ENCODE peak calls at places on chromosomes 7 and 10, in seven cellular contexts. One of them, this sample, is unnamed.

GRCh38 chr7:1754345-1754908 is 84.3 kb downstream of the ELFN1 start:
- DNase-seq in tibial artery: no peak
- DNase-seq in NCI-H1092: no peak
- DNase-seq in C1 segment of cervical spinal cord: no peak
- DNase-seq in GM20000: no peak
- DNase-seq in RCC 7860: peak; percentile 7
- DNase-seq in RWPE1: no peak
- DNase-seq in this sample: no peak

GRCh38 chr10:49539320-49539885 is 482 bp upstream of the ERCC6 start:
- DNase-seq in GM20000: peak; percentile 44
- DNase-seq in C1 segment of cervical spinal cord: peak; percentile 57
- DNase-seq in RCC 7860: no peak
- DNase-seq in tibial artery: peak; percentile 70
- DNase-seq in RWPE1: peak; percentile 57
- DNase-seq in NCI-H1092: no peak
- DNase-seq in this sample: no peak

GRCh38 chr10:106360870-106361269 is 803.6 kb downstream of the SORCS1 start:
- DNase-seq in RWPE1: peak; percentile 54
- DNase-seq in RCC 7860: no peak
- DNase-seq in GM20000: no peak
- DNase-seq in tibial artery: no peak
- DNase-seq in NCI-H1092: no peak
- DNase-seq in C1 segment of cervical spinal cord: no peak
- DNase-seq in this sample: no peak

GRCh38 chr10:31707578-31708411 is 220.8 kb downstream of the ARHGAP12 start:
- DNase-seq in GM20000: peak; percentile 81
- DNase-seq in RCC 7860: peak; percentile 33
- DNase-seq in NCI-H1092: no peak
- DNase-seq in C1 segment of cervical spinal cord: no peak
- DNase-seq in RWPE1: no peak
- DNase-seq in tibial artery: peak; percentile 72
- DNase-seq in this sample: peak; percentile 71

GRCh38 chr10:8133146-8133545 is 78.7 kb downstream of the GATA3 start:
- DNase-seq in RCC 7860: peak; percentile 70
- DNase-seq in tibial artery: no peak
- DNase-seq in C1 segment of cervical spinal cord: no peak
- DNase-seq in RWPE1: no peak
- DNase-seq in NCI-H1092: no peak
- DNase-seq in GM20000: peak; percentile 47
- DNase-seq in this sample: no peak

GRCh38 chr7:15130666-15131541 is 228.4 kb upstream of the DGKB start:
- DNase-seq in C1 segment of cervical spinal cord: no peak
- DNase-seq in tibial artery: no peak
- DNase-seq in RWPE1: peak; percentile 31
- DNase-seq in RCC 7860: peak; percentile 46
- DNase-seq in GM20000: no peak
- DNase-seq in NCI-H1092: no peak
- DNase-seq in this sample: no peak

GRCh38 chr7:91356915-91357314 is 92.7 kb downstream of the FZD1 start:
- DNase-seq in C1 segment of cervical spinal cord: no peak
- DNase-seq in RCC 7860: no peak
- DNase-seq in tibial artery: no peak
- DNase-seq in NCI-H1092: no peak
- DNase-seq in GM20000: no peak
- DNase-seq in RWPE1: no peak
- DNase-seq in this sample: no peak

GRCh38 chr10:27527597-27528295 is 23.6 kb downstream of the RAB18 start:
- DNase-seq in RCC 7860: no peak
- DNase-seq in RWPE1: no peak
- DNase-seq in C1 segment of cervical spinal cord: no peak
- DNase-seq in tibial artery: no peak
- DNase-seq in GM20000: no peak
- DNase-seq in NCI-H1092: no peak
- DNase-seq in this sample: no peak

GRCh38 chr10:113894581-113894980 is 40.1 kb downstream of the NHLRC2 start:
- DNase-seq in RWPE1: no peak
- DNase-seq in C1 segment of cervical spinal cord: no peak
- DNase-seq in NCI-H1092: no peak
- DNase-seq in RCC 7860: no peak
- DNase-seq in tibial artery: no peak
- DNase-seq in GM20000: no peak
- DNase-seq in this sample: no peak

GRCh38 chr10:7768417-7768816 is 19.4 kb downstream of the KIN start:
- DNase-seq in NCI-H1092: no peak
- DNase-seq in GM20000: no peak
- DNase-seq in RWPE1: no peak
- DNase-seq in C1 segment of cervical spinal cord: no peak
- DNase-seq in tibial artery: no peak
- DNase-seq in RCC 7860: no peak
- DNase-seq in this sample: no peak

GRCh38 chr7:55486991-55487390 is 85.3 kb downstream of the VOPP1 start:
- DNase-seq in NCI-H1092: no peak
- DNase-seq in RCC 7860: no peak
- DNase-seq in RWPE1: no peak
- DNase-seq in GM20000: no peak
- DNase-seq in tibial artery: no peak
- DNase-seq in C1 segment of cervical spinal cord: no peak
- DNase-seq in this sample: no peak

GRCh38 chr10:98272690-98273453 is 4.9 kb upstream of the LOXL4 start:
- DNase-seq in C1 segment of cervical spinal cord: no peak
- DNase-seq in GM20000: no peak
- DNase-seq in tibial artery: peak; percentile 38
- DNase-seq in NCI-H1092: no peak
- DNase-seq in RWPE1: no peak
- DNase-seq in RCC 7860: no peak
- DNase-seq in this sample: no peak

GRCh38 chr7:8433477-8434289 is at the start of gene NXPH1:
- DNase-seq in tibial artery: no peak
- DNase-seq in RWPE1: no peak
- DNase-seq in RCC 7860: no peak
- DNase-seq in GM20000: peak; percentile 65
- DNase-seq in NCI-H1092: peak; percentile 72
- DNase-seq in C1 segment of cervical spinal cord: no peak
- DNase-seq in this sample: no peak

GRCh38 chr7:77657427-77658331 is 38.6 kb upstream of the RSBN1L start:
- DNase-seq in NCI-H1092: peak; percentile 59
- DNase-seq in C1 segment of cervical spinal cord: peak; percentile 1
- DNase-seq in tibial artery: no peak
- DNase-seq in GM20000: peak; percentile 39
- DNase-seq in RCC 7860: peak; percentile 45
- DNase-seq in RWPE1: peak; percentile 39
- DNase-seq in this sample: peak; percentile 31

GRCh38 chr7:155925682-155926081 is 113.4 kb upstream of the SHH start:
- DNase-seq in GM20000: no peak
- DNase-seq in NCI-H1092: no peak
- DNase-seq in RWPE1: no peak
- DNase-seq in tibial artery: no peak
- DNase-seq in RCC 7860: no peak
- DNase-seq in C1 segment of cervical spinal cord: no peak
- DNase-seq in this sample: no peak

GRCh38 chr10:50604049-50604640 is 19.6 kb downstream of the SGMS1 start:
- DNase-seq in GM20000: peak; percentile 47
- DNase-seq in C1 segment of cervical spinal cord: no peak
- DNase-seq in NCI-H1092: no peak
- DNase-seq in RWPE1: no peak
- DNase-seq in RCC 7860: no peak
- DNase-seq in tibial artery: no peak
- DNase-seq in this sample: no peak

GRCh38 chr10:96442017-96442643 is 71.6 kb downstream of the TLL2 start:
- DNase-seq in RCC 7860: no peak
- DNase-seq in tibial artery: no peak
- DNase-seq in GM20000: no peak
- DNase-seq in RWPE1: no peak
- DNase-seq in C1 segment of cervical spinal cord: no peak
- DNase-seq in NCI-H1092: no peak
- DNase-seq in this sample: no peak

GRCh38 chr7:7529328-7529727 is 6.3 kb downstream of the COL28A1 start:
- DNase-seq in RWPE1: no peak
- DNase-seq in tibial artery: no peak
- DNase-seq in NCI-H1092: peak; percentile 91
- DNase-seq in C1 segment of cervical spinal cord: no peak
- DNase-seq in GM20000: no peak
- DNase-seq in RCC 7860: no peak
- DNase-seq in this sample: no peak

GRCh38 chr10:132856869-132857524 is 71.0 kb upstream of the NKX6-2 start:
- DNase-seq in NCI-H1092: no peak
- DNase-seq in C1 segment of cervical spinal cord: no peak
- DNase-seq in tibial artery: peak; percentile 48
- DNase-seq in GM20000: no peak
- DNase-seq in RCC 7860: no peak
- DNase-seq in RWPE1: no peak
- DNase-seq in this sample: peak; percentile 13

GRCh38 chr10:60148266-60148840 is 241.3 kb downstream of the ANK3 start:
- DNase-seq in tibial artery: no peak
- DNase-seq in RWPE1: peak; percentile 60
- DNase-seq in GM20000: no peak
- DNase-seq in C1 segment of cervical spinal cord: no peak
- DNase-seq in RCC 7860: peak; percentile 65
- DNase-seq in NCI-H1092: no peak
- DNase-seq in this sample: no peak

GRCh38 chr10:76302936-76303656 is 871.7 kb downstream of the LRMDA start:
- DNase-seq in tibial artery: no peak
- DNase-seq in NCI-H1092: no peak
- DNase-seq in RWPE1: no peak
- DNase-seq in GM20000: no peak
- DNase-seq in RCC 7860: no peak
- DNase-seq in C1 segment of cervical spinal cord: no peak
- DNase-seq in this sample: no peak

GRCh38 chr7:73830872-73831655 is at the start of gene CLDN4:
- DNase-seq in NCI-H1092: peak; percentile 74
- DNase-seq in RCC 7860: peak; percentile 95
- DNase-seq in tibial artery: no peak
- DNase-seq in RWPE1: peak; percentile 38
- DNase-seq in C1 segment of cervical spinal cord: no peak
- DNase-seq in GM20000: no peak
- DNase-seq in this sample: no peak

GRCh38 chr10:58662314-58662713 is 149.6 kb downstream of the BICC1 start:
- DNase-seq in tibial artery: no peak
- DNase-seq in RCC 7860: peak; percentile 83
- DNase-seq in GM20000: no peak
- DNase-seq in RWPE1: peak; percentile 74
- DNase-seq in C1 segment of cervical spinal cord: no peak
- DNase-seq in NCI-H1092: no peak
- DNase-seq in this sample: no peak

GRCh38 chr10:73983096-73984047 is 14.5 kb upstream of the VCL start:
- DNase-seq in tibial artery: no peak
- DNase-seq in RWPE1: no peak
- DNase-seq in RCC 7860: no peak
- DNase-seq in C1 segment of cervical spinal cord: no peak
- DNase-seq in GM20000: no peak
- DNase-seq in NCI-H1092: no peak
- DNase-seq in this sample: no peak

GRCh38 chr10:86862786-86863185 is 94.6 kb downstream of the MMRN2 start:
- DNase-seq in RCC 7860: no peak
- DNase-seq in NCI-H1092: no peak
- DNase-seq in RWPE1: no peak
- DNase-seq in GM20000: no peak
- DNase-seq in tibial artery: no peak
- DNase-seq in C1 segment of cervical spinal cord: no peak
- DNase-seq in this sample: no peak

GRCh38 chr7:44375236-44375699 is 49.9 kb upstream of the CAMK2B start:
- DNase-seq in RCC 7860: no peak
- DNase-seq in GM20000: no peak
- DNase-seq in tibial artery: no peak
- DNase-seq in NCI-H1092: peak; percentile 7
- DNase-seq in C1 segment of cervical spinal cord: no peak
- DNase-seq in RWPE1: no peak
- DNase-seq in this sample: no peak

GRCh38 chr10:101299211-101299610 is 54.8 kb upstream of the BTRC start:
- DNase-seq in C1 segment of cervical spinal cord: no peak
- DNase-seq in NCI-H1092: no peak
- DNase-seq in RCC 7860: no peak
- DNase-seq in tibial artery: no peak
- DNase-seq in GM20000: no peak
- DNase-seq in RWPE1: no peak
- DNase-seq in this sample: no peak

This sample was measured in SJSA1.